ENCODE peak calls at places on chromosomes 6 and 20, in five cellular contexts. J is adipocyte, G is stomach, C is uterus, M is colonic mucosa. O is an unnamed sample. For H3K27me3 and H3K4me1, the result is how much of the 10 kb centered on the place peaks cover.

GRCh38 chr20:56273491-56273890 is 25.0 kb downstream of the MC3R start:
- DNase-seq in J (no peak), M (no peak), G (no peak), C (no peak), O (no peak)

GRCh38 chr20:57980526-57980925 is 247.9 kb downstream of the ANKRD60 start:
- DNase-seq in J (no peak), C (no peak), M (no peak), G (no peak), O (no peak)

GRCh38 chr6:137680678-137681346 is 186.2 kb upstream of the TNFAIP3 start:
- DNase-seq in C (no peak), J (peak), M (no peak), G (no peak), O (no peak)

GRCh38 chr20:5148581-5148980 is 21.8 kb downstream of the CDS2 start:
- DNase-seq in J (no peak), G (no peak), M (no peak), C (no peak), O (no peak)

GRCh38 chr20:11108102-11108842 is 434.5 kb upstream of the JAG1 start:
- DNase-seq in J (no peak), G (no peak), M (no peak), C (no peak), O (no peak)

GRCh38 chr6:108211676-108212075 is 45.9 kb downstream of the NR2E1 start:
- DNase-seq in M (no peak), J (no peak), G (no peak), C (no peak), O (no peak)

GRCh38 chr20:33079267-33079666 is at the start of gene BPIFB4:
- DNase-seq in J (peak), G (no peak), M (no peak), C (no peak), O (no peak)

GRCh38 chr20:38092260-38092857 is 58.8 kb downstream of the RPRD1B start:
- DNase-seq in J (no peak), C (no peak), M (no peak), G (no peak), O (no peak)

GRCh38 chr6:107729098-107729497 is 95.0 kb downstream of the SCML4 start:
- DNase-seq in G (no peak), J (no peak), M (no peak), C (no peak), O (no peak)

GRCh38 chr20:11544029-11544678 is 373.5 kb upstream of the BTBD3 start:
- DNase-seq in J (peak), M (peak), G (no peak), C (peak), O (no peak)

GRCh38 chr20:17169575-17170136 is 57.2 kb upstream of the PCSK2 start:
- DNase-seq in M (no peak), J (no peak), G (no peak), C (no peak), O (no peak)

GRCh38 chr6:33206864-33207568 is 1.3 kb upstream of the RING1 start:
- DNase-seq in G (no peak), J (peak), C (no peak), M (no peak), O (no peak)

GRCh38 chr6:24607310-24607709 is 38.7 kb downstream of the KIAA0319 start:
- DNase-seq in J (no peak), G (no peak), M (no peak), C (no peak), O (no peak)

GRCh38 chr20:544153-544725 is 649 bp upstream of the CSNK2A1 start:
- DNase-seq in J (no peak), G (no peak), M (no peak), C (no peak), O (no peak)

GRCh38 chr6:135657207-135657606 is 159.7 kb upstream of the AHI1 start:
- DNase-seq in J (no peak), G (no peak), C (no peak), M (no peak), O (no peak)

GRCh38 chr6:65299236-65299635 is 407.8 kb downstream of the EYS start:
- DNase-seq in C (no peak), G (no peak), J (no peak), M (no peak), O (no peak)

GRCh38 chr20:57043669-57044268 is 222.7 kb downstream of the BMP7 start:
- DNase-seq in C (no peak), J (no peak), M (no peak), G (no peak), O (no peak)

GRCh38 chr6:2959909-2960719 is 11.3 kb downstream of the SERPINB6 start:
- DNase-seq in G (no peak), M (no peak), C (no peak), J (peak), O (no peak)

GRCh38 chr20:33009214-33010132 is 2.0 kb downstream of the BPIFB2 start:
- DNase-seq in C (no peak), J (no peak), M (no peak), G (no peak), O (no peak)

GRCh38 chr20:52746190-52746589 is 226.0 kb upstream of the TSHZ2 start:
- DNase-seq in C (no peak), J (no peak), M (no peak), G (no peak), O (no peak)

GRCh38 chr6:70738028-70738427 is 70.3 kb downstream of the SMAP1 start:
- DNase-seq in G (no peak), C (no peak), J (peak), M (no peak), O (no peak)

GRCh38 chr6:24897186-24897585 is 38.6 kb downstream of the RIPOR2 start:
- DNase-seq in C (no peak), G (no peak), M (no peak), J (no peak), O (no peak)

GRCh38 chr6:166174031-166174430 is 6.4 kb upstream of the TBXT start:
- DNase-seq in C (no peak), M (no peak), G (no peak), J (no peak), O (no peak)

GRCh38 chr6:166176106-166176505 is 8.5 kb upstream of the TBXT start:
- DNase-seq in G (no peak), J (no peak), M (no peak), C (no peak), O (no peak)

GRCh38 chr6:166173292-166173951 is 5.8 kb upstream of the TBXT start:
- DNase-seq in G (peak), C (no peak), J (no peak), M (no peak), O (no peak)

GRCh38 chr6:166169549-166170421 is 2.1 kb upstream of the TBXT start:
- DNase-seq in C (no peak), G (no peak), M (no peak), J (no peak), O (no peak)

GRCh38 chr6:166172546-166172945 is 4.9 kb upstream of the TBXT start:
- DNase-seq in J (no peak), G (no peak), C (no peak), M (no peak), O (no peak)
- H3K27me3 ChIP-seq in J (half or more), G (under half), C (under half), M (under half), O (under half)

GRCh38 chr6:44224154-44224977 is 971 bp downstream of the SLC29A1 start:
- DNase-seq in C (no peak), M (no peak), J (peak), G (no peak), O (no peak)
- H3K4me1 ChIP-seq in C (under half), M (under half), J (half or more), G (half or more), O (under half)

GRCh38 chr6:9233686-9234085 is 798.3 kb upstream of the SLC35B3 start:
- DNase-seq in G (no peak), M (no peak), C (no peak), J (no peak), O (no peak)

GRCh38 chr6:9236443-9236842 is 801.1 kb upstream of the SLC35B3 start:
- DNase-seq in G (no peak), J (no peak), M (no peak), C (no peak), O (no peak)

GRCh38 chr6:9233226-9233625 is 797.9 kb upstream of the SLC35B3 start:
- DNase-seq in G (no peak), M (no peak), C (no peak), J (no peak), O (no peak)
- H3K27me3 ChIP-seq in G (under half), M (under half), C (under half), J (under half), O (under half)

GRCh38 chr6:145139451-145139850 is 595.9 kb downstream of the EPM2A start:
- DNase-seq in C (no peak), J (peak), G (no peak), M (no peak), O (peak)
- H3K4me1 ChIP-seq in C (under half), J (under half), G (under half), M (under half), O (under half)

GRCh38 chr6:45420083-45420908 is 42.6 kb upstream of the SUPT3H start:
- DNase-seq in C (no peak), G (no peak), J (no peak), M (peak), O (peak)
- H3K27me3 ChIP-seq in C (under half), G (under half), J (under half), M (under half), O (under half)